ENCODE peak calls at places on chromosomes 3 and 15, in ten cellular contexts. W is tibial artery; K is activated T-helper 1 cell treated with anti-CD3 and anti-CD28 coated beads, Interleukin-2, amount 50 U/mL, for 16 hours; D is AML-193; Y is GM23248; P is HS-5; M is H4; R is transverse colon; Z is left lung; U is Calu3. T is an unnamed sample.

GRCh38 chr15:95994418-95994817 is 336.1 kb upstream of the NR2F2 start:
- DNase-seq in W (no peak), K (no peak), D (no peak), Y (peak), P (peak), M (no peak), R (no peak), Z (no peak), U (no peak), T (no peak)

GRCh38 chr3:126849768-126850167 is 133.1 kb upstream of the PLXNA1 start:
- DNase-seq in W (no peak), K (no peak), D (no peak), Y (no peak), P (no peak), M (no peak), R (no peak), Z (no peak), U (no peak), T (no peak)

GRCh38 chr3:52529376-52530333 is 4.0 kb downstream of the NT5DC2 start:
- DNase-seq in W (peak), K (no peak), D (peak), Y (peak), P (no peak), M (no peak), R (peak), Z (no peak), U (no peak), T (no peak)

GRCh38 chr3:88661433-88661824 is 446.0 kb upstream of the EPHA3 start:
- DNase-seq in W (no peak), K (no peak), D (no peak), Y (no peak), P (no peak), M (no peak), R (no peak), Z (no peak), U (no peak), T (no peak)

GRCh38 chr15:90020041-90020735 is 19.1 kb downstream of the ZNF710 start:
- DNase-seq in W (peak), K (no peak), D (no peak), Y (no peak), P (no peak), M (no peak), R (peak), Z (peak), U (no peak), T (no peak)

GRCh38 chr3:101865751-101866509 is 16.6 kb downstream of the NFKBIZ start:
- DNase-seq in W (no peak), K (no peak), D (no peak), Y (no peak), P (no peak), M (no peak), R (no peak), Z (no peak), U (peak), T (peak)

GRCh38 chr3:59877679-59878427 is 828.0 kb upstream of the CFAP20DC start:
- DNase-seq in W (no peak), K (no peak), D (no peak), Y (no peak), P (peak), M (no peak), R (no peak), Z (no peak), U (no peak), T (no peak)

GRCh38 chr3:153277029-153277428 is 115.0 kb downstream of the RAP2B start:
- DNase-seq in W (no peak), K (no peak), D (no peak), Y (peak), P (peak), M (no peak), R (no peak), Z (no peak), U (no peak), T (no peak)

GRCh38 chr3:196942915-196943277 is 568 bp upstream of the NCBP2 start:
- DNase-seq in W (no peak), K (no peak), D (no peak), Y (peak), P (no peak), M (no peak), R (peak), Z (no peak), U (peak), T (peak)

GRCh38 chr3:33645060-33645841 is 72.8 kb downstream of the CLASP2 start:
- DNase-seq in W (no peak), K (no peak), D (no peak), Y (peak), P (no peak), M (no peak), R (no peak), Z (no peak), U (no peak), T (peak)

GRCh38 chr3:46858996-46859710 is 4.1 kb downstream of the MYL3 start:
- DNase-seq in W (peak), K (no peak), D (no peak), Y (no peak), P (no peak), M (no peak), R (no peak), Z (peak), U (no peak), T (no peak)

GRCh38 chr3:152811974-152812760 is 22.8 kb upstream of the P2RY1 start:
- DNase-seq in W (no peak), K (no peak), D (no peak), Y (no peak), P (no peak), M (no peak), R (no peak), Z (no peak), U (no peak), T (no peak)

GRCh38 chr15:96160269-96160668 is 170.2 kb upstream of the NR2F2 start:
- DNase-seq in W (peak), K (no peak), D (no peak), Y (peak), P (no peak), M (no peak), R (no peak), Z (peak), U (no peak), T (no peak)

GRCh38 chr3:47419083-47420043 is 38.5 kb downstream of the PTPN23 start:
- DNase-seq in W (no peak), K (no peak), D (no peak), Y (no peak), P (no peak), M (no peak), R (no peak), Z (no peak), U (no peak), T (no peak)

GRCh38 chr3:11660242-11660641 is 16.5 kb upstream of the VGLL4 start:
- DNase-seq in W (no peak), K (no peak), D (no peak), Y (no peak), P (no peak), M (no peak), R (peak), Z (no peak), U (no peak), T (no peak)

GRCh38 chr3:29583861-29584260 is 303.0 kb downstream of the RBMS3 start:
- DNase-seq in W (no peak), K (no peak), D (no peak), Y (peak), P (no peak), M (no peak), R (no peak), Z (no peak), U (no peak), T (no peak)

GRCh38 chr15:68614621-68615035 is 35.8 kb downstream of the CORO2B start:
- DNase-seq in W (no peak), K (no peak), D (no peak), Y (no peak), P (no peak), M (no peak), R (no peak), Z (no peak), U (no peak), T (no peak)

GRCh38 chr15:73560501-73561117 is 72.6 kb downstream of the NPTN start:
- DNase-seq in W (no peak), K (no peak), D (peak), Y (peak), P (peak), M (peak), R (no peak), Z (no peak), U (peak), T (peak)

GRCh38 chr3:35070088-35070487 is 569.2 kb upstream of the ARPP21 start:
- DNase-seq in W (no peak), K (no peak), D (no peak), Y (no peak), P (no peak), M (no peak), R (no peak), Z (no peak), U (no peak), T (no peak)

GRCh38 chr3:87298111-87298718 is 21.8 kb upstream of the POU1F1 start:
- DNase-seq in W (no peak), K (no peak), D (peak), Y (peak), P (peak), M (peak), R (no peak), Z (no peak), U (peak), T (peak)

GRCh38 chr15:77035999-77036471 is 34.9 kb downstream of the TSPAN3 start:
- DNase-seq in W (no peak), K (no peak), D (no peak), Y (no peak), P (no peak), M (no peak), R (peak), Z (no peak), U (no peak), T (no peak)

GRCh38 chr15:67049351-67050044 is 15.9 kb upstream of the SMAD3 start:
- DNase-seq in W (no peak), K (no peak), D (no peak), Y (peak), P (peak), M (peak), R (peak), Z (no peak), U (peak), T (peak)

GRCh38 chr3:197590313-197590962 is 34.7 kb upstream of the BDH1 start:
- DNase-seq in W (no peak), K (no peak), D (no peak), Y (no peak), P (no peak), M (no peak), R (peak), Z (no peak), U (no peak), T (peak)

GRCh38 chr15:101031203-101031602 is 112.0 kb downstream of the LRRK1 start:
- DNase-seq in W (no peak), K (no peak), D (no peak), Y (no peak), P (no peak), M (no peak), R (peak), Z (no peak), U (no peak), T (no peak)

GRCh38 chr15:86079491-86080266 is at the start of gene AGBL1:
- DNase-seq in W (no peak), K (no peak), D (no peak), Y (no peak), P (no peak), M (no peak), R (no peak), Z (peak), U (no peak), T (no peak)

GRCh38 chr3:110677506-110677905 is 394.1 kb upstream of the NECTIN3 start:
- DNase-seq in W (no peak), K (no peak), D (no peak), Y (no peak), P (no peak), M (no peak), R (no peak), Z (no peak), U (no peak), T (no peak)

GRCh38 chr15:80068578-80068977 is 9.1 kb downstream of the ZFAND6 start:
- DNase-seq in W (no peak), K (no peak), D (no peak), Y (peak), P (no peak), M (peak), R (no peak), Z (no peak), U (no peak), T (no peak)

GRCh38 chr3:110618512-110619226 is 452.9 kb upstream of the NECTIN3 start:
- DNase-seq in W (no peak), K (no peak), D (no peak), Y (no peak), P (no peak), M (no peak), R (no peak), Z (no peak), U (peak), T (no peak)

GRCh38 chr3:43786953-43787305 is 96.2 kb downstream of the ABHD5 start:
- DNase-seq in W (no peak), K (no peak), D (no peak), Y (no peak), P (no peak), M (no peak), R (no peak), Z (no peak), U (no peak), T (no peak)

GRCh38 chr15:75042730-75043508 is 19.5 kb downstream of the PPCDC start:
- DNase-seq in W (peak), K (no peak), D (peak), Y (peak), P (no peak), M (peak), R (peak), Z (peak), U (peak), T (peak)

GRCh38 chr3:8660781-8661180 is 16.2 kb upstream of the SSUH2 start:
- DNase-seq in W (no peak), K (no peak), D (no peak), Y (no peak), P (no peak), M (no peak), R (no peak), Z (no peak), U (no peak), T (no peak)

GRCh38 chr3:74267583-74268184 is 346.8 kb downstream of the CNTN3 start:
- DNase-seq in W (peak), K (no peak), D (peak), Y (peak), P (no peak), M (peak), R (peak), Z (no peak), U (no peak), T (peak)

GRCh38 chr15:89750560-89751542 is at the start of gene MESP1:
- DNase-seq in W (peak), K (peak), D (peak), Y (peak), P (peak), M (peak), R (peak), Z (peak), U (peak), T (peak)

GRCh38 chr15:29433050-29433318 is 163.4 kb upstream of the NSMCE3 start:
- DNase-seq in W (no peak), K (no peak), D (no peak), Y (no peak), P (no peak), M (no peak), R (no peak), Z (no peak), U (no peak), T (no peak)

GRCh38 chr3:112092439-112093179 is 6.4 kb downstream of the C3orf52 start:
- DNase-seq in W (no peak), K (no peak), D (no peak), Y (peak), P (no peak), M (no peak), R (peak), Z (no peak), U (no peak), T (no peak)

GRCh38 chr3:114444216-114444615 is 150.4 kb downstream of the TIGIT start:
- DNase-seq in W (no peak), K (no peak), D (no peak), Y (no peak), P (no peak), M (no peak), R (no peak), Z (no peak), U (no peak), T (no peak)

GRCh38 chr3:127682576-127682975 is 9.8 kb downstream of the ABTB1 start:
- DNase-seq in W (peak), K (no peak), D (no peak), Y (no peak), P (no peak), M (no peak), R (no peak), Z (no peak), U (no peak), T (no peak)

GRCh38 chr3:42412526-42413155 is 2.2 kb upstream of the LYZL4 start:
- DNase-seq in W (no peak), K (no peak), D (no peak), Y (no peak), P (no peak), M (no peak), R (no peak), Z (no peak), U (no peak), T (no peak)

GRCh38 chr3:126664591-126665214 is 9.8 kb upstream of the TXNRD3 start:
- DNase-seq in W (no peak), K (no peak), D (no peak), Y (peak), P (no peak), M (peak), R (no peak), Z (no peak), U (peak), T (no peak)